ENCODE peak calls at places on chromosomes 2 and 18, in seven cellular contexts. P, N, Y, A, W, O and R are unnamed samples.

GRCh38 chr18:42514522-42514921 is 559.5 kb downstream of the PIK3C3 start:
- DNase-seq in P (no peak), N (no peak), Y (no peak), A (no peak), W (no peak), O (no peak), R (no peak)

GRCh38 chr2:110993557-110994231 is 127.0 kb upstream of the BCL2L11 start:
- DNase-seq in P (peak), N (no peak), Y (no peak), A (no peak), W (no peak), O (peak), R (no peak)

GRCh38 chr2:120379916-120380893 is 34.3 kb downstream of the INHBB start:
- DNase-seq in P (no peak), N (no peak), Y (no peak), A (no peak), W (no peak), O (peak), R (no peak)

GRCh38 chr2:118859157-118859770 is 11.8 kb upstream of the EN1 start:
- DNase-seq in P (no peak), N (peak), Y (peak), A (no peak), W (no peak), O (no peak), R (peak)

GRCh38 chr2:54704688-54705605 is 18.5 kb upstream of the EML6 start:
- DNase-seq in P (peak), N (peak), Y (no peak), A (peak), W (no peak), O (no peak), R (no peak)

GRCh38 chr18:3726241-3726951 is 276.4 kb downstream of the TGIF1 start:
- DNase-seq in P (no peak), N (no peak), Y (no peak), A (no peak), W (no peak), O (no peak), R (no peak)

GRCh38 chr2:211401328-211401727 is 844.9 kb downstream of the CPS1 start:
- DNase-seq in P (no peak), N (no peak), Y (no peak), A (no peak), W (no peak), O (no peak), R (no peak)

GRCh38 chr18:79818631-79819030 is 20.9 kb downstream of the KCNG2 start:
- DNase-seq in P (no peak), N (no peak), Y (peak), A (no peak), W (no peak), O (no peak), R (no peak)

GRCh38 chr2:191682148-191682547 is 4.2 kb downstream of the NABP1 start:
- DNase-seq in P (no peak), N (no peak), Y (no peak), A (no peak), W (no peak), O (no peak), R (no peak)

GRCh38 chr18:3051718-3052410 is 38.9 kb upstream of the LPIN2 start:
- DNase-seq in P (peak), N (no peak), Y (no peak), A (no peak), W (no peak), O (peak), R (no peak)

GRCh38 chr2:96951125-96951654 is 35.2 kb downstream of the FAM178B start:
- DNase-seq in P (peak), N (peak), Y (peak), A (peak), W (peak), O (peak), R (no peak)

GRCh38 chr2:201798252-201798918 is 8.0 kb upstream of the CDK15 start:
- DNase-seq in P (peak), N (no peak), Y (no peak), A (peak), W (no peak), O (no peak), R (no peak)

GRCh38 chr18:526681-527080 is 26.2 kb upstream of the COLEC12 start:
- DNase-seq in P (no peak), N (no peak), Y (no peak), A (no peak), W (no peak), O (no peak), R (no peak)

GRCh38 chr2:176923205-176923604 is 289.4 kb upstream of the HNRNPA3 start:
- DNase-seq in P (no peak), N (no peak), Y (no peak), A (no peak), W (no peak), O (no peak), R (no peak)

GRCh38 chr2:5391361-5391760 is 300.8 kb upstream of the SOX11 start:
- DNase-seq in P (no peak), N (no peak), Y (no peak), A (no peak), W (no peak), O (peak), R (no peak)

GRCh38 chr2:208251098-208251497 is 3.8 kb downstream of the IDH1 start:
- DNase-seq in P (no peak), N (no peak), Y (no peak), A (no peak), W (no peak), O (no peak), R (no peak)

GRCh38 chr2:63604666-63605065 is 15.9 kb downstream of the MDH1 start:
- DNase-seq in P (no peak), N (no peak), Y (no peak), A (no peak), W (no peak), O (no peak), R (no peak)

GRCh38 chr18:55013086-55013485 is 53.8 kb upstream of the CCDC68 start:
- DNase-seq in P (no peak), N (no peak), Y (no peak), A (no peak), W (no peak), O (no peak), R (no peak)

GRCh38 chr2:73920577-73921545 is 5.8 kb upstream of the DGUOK start:
- DNase-seq in P (peak), N (peak), Y (peak), A (no peak), W (no peak), O (peak), R (no peak)

GRCh38 chr2:196131384-196131861 is 40.0 kb downstream of the STK17B start:
- DNase-seq in P (peak), N (peak), Y (peak), A (peak), W (peak), O (no peak), R (peak)

GRCh38 chr18:10797882-10798281 is 272.1 kb downstream of the NAPG start:
- DNase-seq in P (no peak), N (no peak), Y (peak), A (no peak), W (no peak), O (no peak), R (no peak)

GRCh38 chr18:58516514-58517285 is 112.2 kb downstream of the ALPK2 start:
- DNase-seq in P (no peak), N (no peak), Y (no peak), A (no peak), W (no peak), O (no peak), R (no peak)

GRCh38 chr2:230140667-230141066 is 71.9 kb upstream of the SLC16A14 start:
- DNase-seq in P (no peak), N (no peak), Y (peak), A (no peak), W (no peak), O (no peak), R (no peak)

GRCh38 chr18:2981212-2981728 is 31.7 kb downstream of the LPIN2 start:
- DNase-seq in P (no peak), N (no peak), Y (no peak), A (peak), W (no peak), O (no peak), R (no peak)

GRCh38 chr2:144350151-144350802 is 169.6 kb downstream of the ZEB2 start:
- DNase-seq in P (no peak), N (peak), Y (peak), A (no peak), W (no peak), O (no peak), R (no peak)

GRCh38 chr2:84559838-84560237 is 43.5 kb downstream of the DNAH6 start:
- DNase-seq in P (no peak), N (no peak), Y (no peak), A (no peak), W (no peak), O (no peak), R (no peak)

GRCh38 chr2:98803747-98804650 is 73.1 kb upstream of the MGAT4A start:
- DNase-seq in P (no peak), N (no peak), Y (no peak), A (no peak), W (no peak), O (peak), R (no peak)

GRCh38 chr18:33987206-33987605 is 237.5 kb downstream of the NOL4 start:
- DNase-seq in P (no peak), N (peak), Y (no peak), A (no peak), W (no peak), O (no peak), R (no peak)

GRCh38 chr18:66534110-66534509 is 69.8 kb downstream of the CDH19 start:
- DNase-seq in P (no peak), N (no peak), Y (no peak), A (no peak), W (no peak), O (no peak), R (no peak)

GRCh38 chr2:191038241-191038725 is 24.3 kb upstream of the STAT1 start:
- DNase-seq in P (peak), N (no peak), Y (no peak), A (peak), W (no peak), O (no peak), R (no peak)

GRCh38 chr18:41371718-41372117 is 583.3 kb upstream of the PIK3C3 start:
- DNase-seq in P (no peak), N (no peak), Y (no peak), A (no peak), W (no peak), O (no peak), R (no peak)

GRCh38 chr2:240449764-240450531 is 14.5 kb downstream of the GPC1 start:
- DNase-seq in P (peak), N (peak), Y (no peak), A (no peak), W (no peak), O (no peak), R (no peak)

GRCh38 chr18:31102941-31103340 is 720 bp upstream of the DSC2 start:
- DNase-seq in P (no peak), N (no peak), Y (no peak), A (no peak), W (no peak), O (no peak), R (no peak)

GRCh38 chr2:230828272-230828961 is 36.3 kb upstream of the ITM2C start:
- DNase-seq in P (peak), N (no peak), Y (peak), A (no peak), W (peak), O (no peak), R (no peak)

GRCh38 chr18:62744076-62744705 is 28.9 kb downstream of the PHLPP1 start:
- DNase-seq in P (no peak), N (no peak), Y (no peak), A (peak), W (no peak), O (no peak), R (no peak)

GRCh38 chr18:58578835-58579560 is 49.9 kb downstream of the ALPK2 start:
- DNase-seq in P (no peak), N (no peak), Y (no peak), A (peak), W (no peak), O (no peak), R (no peak)

GRCh38 chr2:233145726-233146125 is 85.6 kb downstream of the INPP5D start:
- DNase-seq in P (no peak), N (no peak), Y (no peak), A (no peak), W (no peak), O (no peak), R (no peak)

GRCh38 chr2:239605976-239606375 is 205.2 kb upstream of the HDAC4 start:
- DNase-seq in P (peak), N (no peak), Y (no peak), A (no peak), W (no peak), O (no peak), R (peak)

GRCh38 chr2:105857076-105857740 is 112.5 kb downstream of the NCK2 start:
- DNase-seq in P (no peak), N (no peak), Y (no peak), A (no peak), W (no peak), O (no peak), R (no peak)

GRCh38 chr2:62216113-62216512 is 20.2 kb downstream of the B3GNT2 start:
- DNase-seq in P (no peak), N (no peak), Y (no peak), A (no peak), W (no peak), O (no peak), R (no peak)

GRCh38 chr2:62216616-62217015 is 20.7 kb downstream of the B3GNT2 start:
- DNase-seq in P (peak), N (no peak), Y (no peak), A (peak), W (no peak), O (peak), R (no peak)

GRCh38 chr2:62217421-62217820 is 21.5 kb downstream of the B3GNT2 start:
- DNase-seq in P (no peak), N (no peak), Y (no peak), A (no peak), W (no peak), O (no peak), R (no peak)

GRCh38 chr2:62217980-62218379 is 22.1 kb downstream of the B3GNT2 start:
- DNase-seq in P (no peak), N (no peak), Y (no peak), A (peak), W (no peak), O (no peak), R (no peak)

GRCh38 chr2:62215306-62216064 is 19.6 kb downstream of the B3GNT2 start:
- DNase-seq in P (no peak), N (no peak), Y (no peak), A (no peak), W (no peak), O (no peak), R (no peak)
- TF ChIP-seq CTCF in P (no peak), N (no peak), Y (no peak), A (no peak), W (no peak), O (no peak), R (no peak)

GRCh38 chr2:38740851-38741541 is 10.2 kb downstream of the SRSF7 start:
- DNase-seq in P (peak), N (peak), Y (no peak), A (peak), W (no peak), O (no peak), R (no peak)
- TF ChIP-seq CTCF in P (peak), N (peak), Y (peak), A (peak), W (no peak), O (peak), R (no peak)

DNA sequence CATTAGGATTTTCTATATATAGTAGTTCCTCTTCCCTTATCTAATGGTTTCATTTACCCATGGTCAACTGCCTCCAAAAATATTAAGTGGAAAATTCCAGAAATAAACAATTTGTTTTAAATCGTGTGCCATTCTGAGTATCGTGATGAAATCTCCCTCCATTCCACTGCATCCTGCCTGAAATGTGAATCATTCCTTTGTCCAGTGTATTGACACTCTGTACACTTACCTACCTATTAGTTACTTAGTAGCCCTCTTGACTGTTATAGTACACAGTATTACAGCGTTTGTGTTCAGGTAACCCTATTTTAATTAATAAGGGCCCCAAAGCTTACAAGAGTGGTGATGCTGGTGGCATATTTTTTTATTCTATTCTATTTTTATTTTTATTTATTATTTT is 26.2 kb downstream of the TAF4B start:
- DNase-seq in P (no peak), N (no peak), Y (no peak), A (no peak), W (no peak), O (no peak), R (no peak)
- TF ChIP-seq CTCF in P (no peak), N (no peak), Y (no peak), A (no peak), W (no peak), O (no peak), R (no peak)

DNA sequence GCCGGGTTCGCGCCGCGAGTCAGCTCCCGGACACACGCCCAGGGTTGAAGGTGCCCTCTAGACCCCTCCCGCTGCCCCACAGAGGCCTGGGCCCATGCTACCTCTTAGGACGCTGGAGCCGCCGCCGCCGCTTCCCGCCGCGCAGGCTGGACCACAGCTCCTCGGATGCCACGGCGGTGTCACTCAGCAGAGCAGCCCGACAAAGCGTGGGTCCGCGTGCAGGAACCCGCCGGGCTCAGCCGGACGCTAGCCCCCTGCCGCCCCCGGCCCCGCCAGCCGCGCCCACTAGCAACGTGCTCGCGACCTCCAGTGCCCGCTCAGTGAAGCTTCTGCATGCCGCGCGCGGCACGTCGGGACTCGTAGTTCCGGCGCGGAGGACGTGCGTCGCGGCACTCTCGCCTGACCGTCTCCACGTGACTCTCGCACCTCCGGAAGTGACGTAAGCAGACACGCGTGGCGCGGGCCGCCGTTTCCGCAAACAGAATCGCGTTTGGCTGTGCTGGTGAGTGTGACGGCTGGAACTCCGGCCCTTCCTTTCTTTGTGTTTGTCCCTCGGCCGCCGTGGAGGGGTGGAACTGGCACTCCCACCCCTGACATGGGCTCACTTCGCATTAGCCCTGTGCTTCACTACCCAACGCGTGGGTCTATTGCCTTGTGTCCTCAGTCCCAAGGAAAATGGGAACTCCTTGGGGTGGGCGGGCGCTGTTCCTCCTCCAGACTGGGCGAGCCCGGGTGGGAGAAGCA is at the start of the genes FAM210A and RNMT:
- DNase-seq in P (peak), N (peak), Y (peak), A (peak), W (peak), O (peak), R (peak)
- TF ChIP-seq CTCF in P (no peak), N (peak), Y (no peak), A (no peak), W (no peak), O (no peak), R (no peak)

GRCh38 chr2:33599175-33599942 is at the start of gene FAM98A:
- DNase-seq in P (peak), N (peak), Y (peak), A (peak), W (peak), O (peak), R (peak)
- TF ChIP-seq CTCF in P (no peak), N (peak), Y (no peak), A (peak), W (peak), O (no peak), R (no peak)

GRCh38 chr2:43268066-43268971 is 41.9 kb upstream of the ZFP36L2 start:
- DNase-seq in P (no peak), N (no peak), Y (no peak), A (peak), W (no peak), O (no peak), R (no peak)

GRCh38 chr2:43267393-43267792 is 41.0 kb upstream of the ZFP36L2 start:
- DNase-seq in P (no peak), N (no peak), Y (no peak), A (no peak), W (no peak), O (peak), R (no peak)

GRCh38 chr2:43269706-43270105 is 43.3 kb upstream of the ZFP36L2 start:
- DNase-seq in P (no peak), N (no peak), Y (no peak), A (peak), W (no peak), O (peak), R (peak)

GRCh38 chr2:43270461-43270860 is 44.1 kb upstream of the ZFP36L2 start:
- DNase-seq in P (no peak), N (no peak), Y (no peak), A (no peak), W (no peak), O (no peak), R (no peak)

GRCh38 chr2:43269074-43269572 is 42.7 kb upstream of the ZFP36L2 start:
- DNase-seq in P (no peak), N (peak), Y (no peak), A (peak), W (no peak), O (peak), R (peak)
- TF ChIP-seq CTCF in P (no peak), N (no peak), Y (no peak), A (peak), W (no peak), O (no peak), R (no peak)

GRCh38 chr2:168849610-168850009 is 40.6 kb downstream of the SPC25 start:
- DNase-seq in P (peak), N (peak), Y (peak), A (peak), W (no peak), O (peak), R (no peak)
- TF ChIP-seq CTCF in P (no peak), N (peak), Y (peak), A (peak), W (no peak), O (peak), R (no peak)